ENCODE peak calls at places on chromosome 16, in seven cellular contexts. D is left ventricle myocardium inferior, F is heart right ventricle, W is esophagus squamous epithelium, J is left lung, X is fibroblast of lung, Z is cardiac muscle cell. Q is an unnamed sample. For H3K4me1 and H3K27me3, the result is how much of the 10 kb centered on the place peaks cover.

GRCh38 chr16:86893513-86893912 is 315.2 kb downstream of the FOXL1 start:
- DNase-seq in D (no peak), Z (no peak), W (no peak), J (no peak), F (no peak), X (no peak), Q (no peak)

GRCh38 chr16:81448154-81449131 is 3.8 kb downstream of the CMIP start:
- DNase-seq in D (no peak), X (no peak), W (no peak), F (no peak), J (no peak), Z (peak), Q (no peak)

GRCh38 chr16:71703324-71703723 is 21.2 kb downstream of the PHLPP2 start:
- DNase-seq in D (no peak), Z (no peak), J (no peak), W (no peak), X (no peak), F (no peak), Q (no peak)

GRCh38 chr16:6684076-6684673 is 648.5 kb upstream of the RBFOX1 start:
- DNase-seq in X (no peak), F (no peak), D (no peak), J (no peak), Z (peak), W (no peak), Q (no peak)

GRCh38 chr16:57993452-57993851 is 7.0 kb downstream of the ZNF319 start:
- DNase-seq in W (no peak), X (no peak), Z (no peak), J (peak), F (no peak), D (no peak), Q (no peak)

GRCh38 chr16:89764711-89765201 is 43.4 kb downstream of the ZNF276 start:
- DNase-seq in F (no peak), W (peak), X (no peak), J (no peak), D (no peak), Z (no peak), Q (no peak)

GRCh38 chr16:11793840-11794239 is 3.2 kb downstream of the ZC3H7A start:
- DNase-seq in W (no peak), F (peak), J (no peak), D (no peak), Z (no peak), X (no peak), Q (no peak)

GRCh38 chr16:69941251-69942098 is 9.7 kb upstream of the CLEC18A start:
- DNase-seq in J (no peak), W (no peak), X (peak), F (no peak), D (no peak), Z (no peak), Q (no peak)

GRCh38 chr16:77435240-77435819 is 496 bp upstream of the ADAMTS18 start:
- DNase-seq in X (no peak), Z (no peak), W (no peak), J (no peak), D (no peak), F (no peak), Q (no peak)

GRCh38 chr16:1076801-1077576 is 4.4 kb downstream of the SSTR5 start:
- DNase-seq in Z (no peak), D (no peak), X (no peak), W (no peak), F (no peak), J (no peak), Q (no peak)

GRCh38 chr16:50879873-50880695 is 138.2 kb downstream of the CYLD start:
- DNase-seq in X (no peak), F (no peak), D (no peak), J (peak), Z (peak), W (no peak), Q (no peak)

GRCh38 chr16:35194681-35195080 is 1735.3 kb downstream of the TP53TG3F start:
- DNase-seq in Z (no peak), W (no peak), X (no peak), D (no peak), J (no peak), F (no peak), Q (no peak)

GRCh38 chr16:13231365-13231764 is 330.0 kb downstream of the SHISA9 start:
- DNase-seq in F (no peak), D (no peak), W (no peak), J (no peak), Z (no peak), X (no peak), Q (no peak)

GRCh38 chr16:77076839-77077238 is 114.2 kb upstream of the MON1B start:
- DNase-seq in W (no peak), D (no peak), X (no peak), Z (no peak), F (no peak), J (no peak), Q (no peak)

GRCh38 chr16:48272837-48273421 is 25.6 kb upstream of the ABCC11 start:
- DNase-seq in J (no peak), Z (no peak), D (no peak), X (no peak), F (no peak), W (no peak), Q (no peak)

GRCh38 chr16:7482028-7482427 is 149.4 kb downstream of the RBFOX1 start:
- DNase-seq in Z (no peak), X (no peak), J (no peak), F (no peak), D (no peak), W (no peak), Q (no peak)

GRCh38 chr16:1790261-1790610 is 3.3 kb downstream of the IGFALS start:
- DNase-seq in Z (no peak), J (no peak), D (no peak), W (no peak), F (no peak), X (no peak), Q (no peak)

GRCh38 chr16:72986011-72986410 is 61.9 kb downstream of the ZFHX3 start:
- DNase-seq in J (no peak), W (no peak), Z (no peak), D (peak), X (peak), F (peak), Q (peak)

GRCh38 chr16:88650749-88651275 is at the start of gene CYBA:
- DNase-seq in X (peak), W (no peak), D (peak), Z (peak), F (peak), J (peak), Q (peak)

GRCh38 chr16:23207485-23207884 is 24.9 kb downstream of the SCNN1G start:
- DNase-seq in J (no peak), F (no peak), W (no peak), Z (no peak), X (no peak), D (no peak), Q (no peak)

GRCh38 chr16:50204426-50205108 is 51.5 kb downstream of the TENT4B start:
- DNase-seq in J (no peak), W (no peak), D (no peak), X (no peak), Z (no peak), F (no peak), Q (no peak)

GRCh38 chr16:52184336-52184735 is 362.6 kb downstream of the TOX3 start:
- DNase-seq in Z (no peak), W (no peak), J (no peak), D (no peak), F (no peak), X (no peak), Q (no peak)

GRCh38 chr16:5709889-5710288 is 612.3 kb upstream of the EEF2KMT start:
- DNase-seq in W (no peak), J (no peak), D (no peak), F (no peak), Z (peak), X (no peak), Q (no peak)

GRCh38 chr16:19559242-19559910 is 3.9 kb downstream of the VPS35L start:
- DNase-seq in W (no peak), X (peak), J (no peak), F (no peak), Z (peak), D (no peak), Q (no peak)

GRCh38 chr16:87648236-87648635 is 45.9 kb downstream of the JPH3 start:
- DNase-seq in J (peak), F (no peak), W (no peak), D (no peak), Z (no peak), X (no peak), Q (no peak)

GRCh38 chr16:22787456-22788189 is 26.3 kb upstream of the HS3ST2 start:
- DNase-seq in W (no peak), X (no peak), F (no peak), J (no peak), Z (no peak), D (no peak), Q (no peak)

GRCh38 chr16:85524630-85525463 is 88.3 kb upstream of the GSE1 start:
- DNase-seq in Z (no peak), W (no peak), D (no peak), F (peak), X (peak), J (peak), Q (no peak)

GRCh38 chr16:78932395-78932794 is 668.1 kb downstream of the MAF start:
- DNase-seq in F (no peak), J (no peak), Z (peak), X (no peak), D (no peak), W (no peak), Q (no peak)

GRCh38 chr16:79272141-79272577 is 328.4 kb downstream of the MAF start:
- DNase-seq in J (peak), D (no peak), Z (no peak), W (no peak), X (no peak), F (no peak), Q (no peak)

GRCh38 chr16:19118938-19119431 is 5.2 kb downstream of the ITPRIPL2 start:
- DNase-seq in W (no peak), F (no peak), J (no peak), Z (no peak), D (no peak), X (peak), Q (no peak)

GRCh38 chr16:46972971-46973456 is 460 bp downstream of the DNAJA2 start:
- DNase-seq in X (no peak), W (no peak), F (peak), J (peak), D (peak), Z (peak), Q (no peak)

GRCh38 chr16:72846594-72846993 is 201.3 kb downstream of the ZFHX3 start:
- DNase-seq in Z (no peak), F (no peak), W (no peak), D (no peak), J (no peak), X (no peak), Q (no peak)

GRCh38 chr16:89095401-89095974 is 1.8 kb downstream of the ACSF3 start:
- DNase-seq in J (no peak), D (no peak), W (no peak), F (no peak), Z (no peak), X (no peak), Q (no peak)

GRCh38 chr16:57758331-57759117 is 23.0 kb downstream of the KATNB1 start:
- DNase-seq in Z (no peak), F (no peak), X (no peak), J (peak), W (no peak), D (no peak), Q (peak)

GRCh38 chr16:265711-266110 is 10.0 kb downstream of the RGS11 start:
- DNase-seq in J (no peak), F (no peak), W (no peak), D (no peak), Z (no peak), X (no peak), Q (peak)

GRCh38 chr16:56657555-56658430 is at the start of gene MT1F:
- DNase-seq in D (peak), X (peak), F (peak), W (no peak), J (peak), Z (peak), Q (peak)

GRCh38 chr16:65285128-65286120 is 163.6 kb upstream of the CDH11 start:
- DNase-seq in D (peak), W (no peak), X (peak), F (peak), Z (peak), J (no peak), Q (no peak)

GRCh38 chr16:28924762-28925385 is at the start of gene RABEP2:
- DNase-seq in Z (peak), X (peak), W (peak), D (peak), J (peak), F (peak), Q (peak)

GRCh38 chr16:28923231-28923587 is 1.8 kb downstream of the RABEP2 start:
- DNase-seq in X (no peak), W (no peak), D (no peak), J (no peak), Z (no peak), F (no peak), Q (no peak)

GRCh38 chr16:28923652-28924398 is 1.2 kb downstream of the RABEP2 start:
- DNase-seq in W (no peak), D (no peak), Z (peak), X (no peak), F (no peak), J (no peak), Q (no peak)

GRCh38 chr16:28925386-28926228 is 569 bp upstream of the RABEP2 start:
- DNase-seq in F (peak), W (peak), X (peak), D (peak), J (no peak), Z (peak), Q (no peak)

GRCh38 chr16:28924399-28924761 is 658 bp downstream of the RABEP2 start:
- DNase-seq in W (no peak), X (no peak), D (no peak), Z (no peak), F (no peak), J (no peak), Q (no peak)
- H3K4me1 ChIP-seq in W (under half), X (under half), D (under half), Z (under half), F (under half), J (under half), Q (under half)

GRCh38 chr16:3187798-3188674 is at the start of gene OR1F1:
- DNase-seq in W (no peak), J (no peak), X (peak), Z (peak), D (no peak), F (no peak), Q (no peak)
- H3K27me3 ChIP-seq in W (half or more), J (half or more), X (under half), Z (half or more), D (half or more), F (half or more), Q (under half)

DNA sequence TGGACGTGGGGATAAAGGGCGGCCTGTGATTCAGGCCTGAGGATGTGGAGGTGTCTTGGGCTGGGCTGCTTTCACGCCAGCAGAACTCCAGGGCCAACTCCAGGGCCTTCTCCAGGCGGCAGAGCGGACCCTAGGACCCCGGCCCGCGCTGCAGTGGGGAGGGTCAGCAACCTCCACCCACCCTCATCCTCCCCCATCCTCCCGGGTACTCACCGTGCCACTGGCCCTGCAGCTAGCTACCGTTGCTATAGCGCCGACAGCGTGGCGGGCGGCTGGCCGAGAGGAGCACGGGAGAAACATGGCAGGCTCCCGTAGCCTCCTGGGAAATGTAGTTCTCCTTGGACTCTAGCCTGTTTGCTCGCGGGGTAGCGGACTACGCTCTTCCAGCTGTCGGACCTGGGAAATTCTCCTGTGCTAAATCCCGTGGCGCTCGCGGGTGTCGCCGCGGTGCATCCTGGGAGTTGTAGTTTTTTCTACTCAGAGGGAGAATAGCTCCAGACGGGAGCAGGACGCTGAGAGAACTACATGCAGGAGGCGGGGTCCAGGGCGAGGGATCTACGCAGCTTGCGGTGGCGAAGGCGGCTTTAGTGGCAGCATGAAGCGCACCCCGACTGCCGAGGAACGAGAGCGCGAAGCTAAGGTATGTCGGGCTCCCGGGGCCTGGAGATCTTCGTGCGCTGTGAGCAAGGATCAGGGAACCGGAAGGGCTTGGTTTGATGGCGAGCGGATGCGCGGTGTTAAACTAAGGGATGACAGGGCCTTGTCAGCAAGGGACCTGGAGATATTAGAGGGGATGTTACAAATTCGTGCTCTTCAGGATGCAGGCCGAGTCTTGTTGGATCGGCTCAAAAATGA is at the start of the genes FTO and RPGRIP1L:
- DNase-seq in W (peak), Z (peak), F (peak), J (peak), X (peak), D (peak), Q (peak)
- TF ChIP-seq CTCF in W (no peak), Z (no peak), F (no peak), J (no peak), X (no peak), D (peak), Q (no peak)

GRCh38 chr16:27722892-27723450 is 173.0 kb downstream of the KATNIP start:
- DNase-seq in J (no peak), X (no peak), D (no peak), W (no peak), F (no peak), Z (peak), Q (no peak)
- H3K4me1 ChIP-seq in J (under half), X (under half), D (under half), W (under half), F (under half), Z (under half), Q (under half)